ENCODE peak calls at places on chromosomes 7 and 10, in nine cellular contexts. One of them, this sample, is unnamed.

GRCh38 chr7:116910367-116910766 is 42.9 kb upstream of the ST7 start:
- DNase-seq in tibial nerve: no peak
- DNase-seq in sigmoid colon: no peak
- DNase-seq in ovary: no peak
- DNase-seq in H1: no peak
- DNase-seq in HepG2: no peak
- DNase-seq in A549: no peak
- DNase-seq in SK-N-SH: no peak
- DNase-seq in transverse colon: no peak
- DNase-seq in this sample: no peak

GRCh38 chr7:158898025-158898424 is 41.7 kb downstream of the DYNC2I1 start:
- DNase-seq in tibial nerve: no peak
- DNase-seq in sigmoid colon: no peak
- DNase-seq in ovary: no peak
- DNase-seq in H1: no peak
- DNase-seq in HepG2: no peak
- DNase-seq in A549: no peak
- DNase-seq in SK-N-SH: no peak
- DNase-seq in transverse colon: no peak
- DNase-seq in this sample: no peak

GRCh38 chr7:32218741-32219283 is 148.6 kb upstream of the PDE1C start:
- DNase-seq in tibial nerve: no peak
- DNase-seq in sigmoid colon: no peak
- DNase-seq in ovary: no peak
- DNase-seq in H1: no peak
- DNase-seq in HepG2: no peak
- DNase-seq in A549: no peak
- DNase-seq in SK-N-SH: no peak
- DNase-seq in transverse colon: no peak
- DNase-seq in this sample: no peak

GRCh38 chr10:47276071-47276470 is 23.9 kb upstream of the GDF10 start:
- DNase-seq in tibial nerve: no peak
- DNase-seq in sigmoid colon: no peak
- DNase-seq in ovary: no peak
- DNase-seq in H1: no peak
- DNase-seq in HepG2: no peak
- DNase-seq in A549: no peak
- DNase-seq in SK-N-SH: no peak
- DNase-seq in transverse colon: no peak
- DNase-seq in this sample: no peak

GRCh38 chr10:35896011-35896410 is 253.9 kb upstream of the FZD8 start:
- DNase-seq in tibial nerve: no peak
- DNase-seq in sigmoid colon: no peak
- DNase-seq in ovary: no peak
- DNase-seq in H1: no peak
- DNase-seq in HepG2: no peak
- DNase-seq in A549: no peak
- DNase-seq in SK-N-SH: no peak
- DNase-seq in transverse colon: no peak
- DNase-seq in this sample: no peak

GRCh38 chr7:150368884-150369739 is 490 bp downstream of the REPIN1 start:
- DNase-seq in tibial nerve: peak; percentile 31
- DNase-seq in sigmoid colon: peak; percentile 81
- DNase-seq in ovary: peak; percentile 59
- DNase-seq in H1: no peak
- DNase-seq in HepG2: peak; percentile 77
- DNase-seq in A549: peak; percentile 79
- DNase-seq in SK-N-SH: peak; percentile 93
- DNase-seq in transverse colon: peak; percentile 67
- DNase-seq in this sample: peak; percentile 63

GRCh38 chr10:129390147-129390546 is 76.9 kb upstream of the MGMT start:
- DNase-seq in tibial nerve: no peak
- DNase-seq in sigmoid colon: no peak
- DNase-seq in ovary: no peak
- DNase-seq in H1: no peak
- DNase-seq in HepG2: no peak
- DNase-seq in A549: no peak
- DNase-seq in SK-N-SH: no peak
- DNase-seq in transverse colon: no peak
- DNase-seq in this sample: no peak

GRCh38 chr10:125424191-125424847 is 258.6 kb downstream of the TEX36 start:
- DNase-seq in tibial nerve: no peak
- DNase-seq in sigmoid colon: no peak
- DNase-seq in ovary: no peak
- DNase-seq in H1: no peak
- DNase-seq in HepG2: no peak
- DNase-seq in A549: no peak
- DNase-seq in SK-N-SH: no peak
- DNase-seq in transverse colon: no peak
- DNase-seq in this sample: no peak

GRCh38 chr7:506921-507622 is 12.6 kb downstream of the PDGFA start:
- DNase-seq in tibial nerve: no peak
- DNase-seq in sigmoid colon: peak; percentile 61
- DNase-seq in ovary: no peak
- DNase-seq in H1: no peak
- DNase-seq in HepG2: no peak
- DNase-seq in A549: no peak
- DNase-seq in SK-N-SH: no peak
- DNase-seq in transverse colon: peak; percentile 6
- DNase-seq in this sample: no peak

GRCh38 chr7:15424468-15424867 is 137.3 kb downstream of the AGMO start:
- DNase-seq in tibial nerve: no peak
- DNase-seq in sigmoid colon: no peak
- DNase-seq in ovary: no peak
- DNase-seq in H1: no peak
- DNase-seq in HepG2: no peak
- DNase-seq in A549: no peak
- DNase-seq in SK-N-SH: no peak
- DNase-seq in transverse colon: no peak
- DNase-seq in this sample: no peak

GRCh38 chr10:36366843-36367242 is 724.7 kb upstream of the FZD8 start:
- DNase-seq in tibial nerve: no peak
- DNase-seq in sigmoid colon: no peak
- DNase-seq in ovary: no peak
- DNase-seq in H1: no peak
- DNase-seq in HepG2: no peak
- DNase-seq in A549: no peak
- DNase-seq in SK-N-SH: no peak
- DNase-seq in transverse colon: no peak
- DNase-seq in this sample: no peak

GRCh38 chr10:77180794-77181193 is 456.8 kb downstream of the KCNMA1 start:
- DNase-seq in tibial nerve: no peak
- DNase-seq in sigmoid colon: no peak
- DNase-seq in ovary: no peak
- DNase-seq in H1: no peak
- DNase-seq in HepG2: no peak
- DNase-seq in A549: no peak
- DNase-seq in SK-N-SH: no peak
- DNase-seq in transverse colon: no peak
- DNase-seq in this sample: no peak

DNA sequence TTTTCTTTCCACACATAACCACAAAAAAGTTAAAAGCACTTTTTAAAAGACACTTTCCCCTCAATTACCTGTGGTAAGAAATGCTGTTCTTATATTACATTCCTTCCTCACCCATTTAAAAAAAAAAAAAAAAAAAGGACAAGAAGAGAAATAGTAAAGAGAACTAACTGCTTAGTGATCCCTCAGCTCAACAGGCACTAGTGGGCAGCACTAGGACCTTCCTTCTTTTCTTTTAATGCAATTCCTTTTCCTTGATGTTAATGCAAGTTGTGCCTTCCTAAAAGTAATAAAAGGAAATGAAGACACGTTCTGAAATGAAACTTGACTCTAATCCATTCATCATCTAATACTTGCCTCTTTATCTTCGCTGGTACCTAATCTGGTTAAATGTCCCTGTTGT is 189.6 kb downstream of the TCF7L2 start:
- DNase-seq in tibial nerve: no peak
- DNase-seq in sigmoid colon: no peak
- DNase-seq in ovary: no peak
- DNase-seq in H1: no peak
- DNase-seq in HepG2: no peak
- DNase-seq in A549: no peak
- DNase-seq in SK-N-SH: peak; percentile 37
- DNase-seq in transverse colon: no peak
- DNase-seq in this sample: no peak
- TF ChIP-seq CTCF in tibial nerve: no peak
- TF ChIP-seq CTCF in sigmoid colon: no peak
- TF ChIP-seq CTCF in ovary: no peak
- TF ChIP-seq CTCF in H1: no peak
- TF ChIP-seq CTCF in HepG2: no peak
- TF ChIP-seq CTCF in A549: peak; percentile 27
- TF ChIP-seq CTCF in SK-N-SH: peak; percentile 54
- TF ChIP-seq CTCF in transverse colon: no peak
- TF ChIP-seq CTCF in this sample: no peak

GRCh38 chr10:8013619-8014018 is 40.9 kb upstream of the GATA3 start:
- DNase-seq in tibial nerve: no peak
- DNase-seq in sigmoid colon: no peak
- DNase-seq in ovary: no peak
- DNase-seq in H1: no peak
- DNase-seq in HepG2: no peak
- DNase-seq in A549: no peak
- DNase-seq in SK-N-SH: no peak
- DNase-seq in transverse colon: no peak
- DNase-seq in this sample: no peak
- H3K4me1 ChIP-seq in tibial nerve: no peaks in the 10 kb centered on the region
- H3K4me1 ChIP-seq in sigmoid colon: no peaks in the 10 kb centered on the region
- H3K4me1 ChIP-seq in ovary: no peaks in the 10 kb centered on the region
- H3K4me1 ChIP-seq in H1: no peaks in the 10 kb centered on the region
- H3K4me1 ChIP-seq in HepG2: peaks cover 13% of the 10 kb centered on the region
- H3K4me1 ChIP-seq in A549: peaks cover 14% of the 10 kb centered on the region
- H3K4me1 ChIP-seq in SK-N-SH: peaks cover 5% of the 10 kb centered on the region
- H3K4me1 ChIP-seq in transverse colon: no peaks in the 10 kb centered on the region
- H3K4me1 ChIP-seq in this sample: no peaks in the 10 kb centered on the region

DNA sequence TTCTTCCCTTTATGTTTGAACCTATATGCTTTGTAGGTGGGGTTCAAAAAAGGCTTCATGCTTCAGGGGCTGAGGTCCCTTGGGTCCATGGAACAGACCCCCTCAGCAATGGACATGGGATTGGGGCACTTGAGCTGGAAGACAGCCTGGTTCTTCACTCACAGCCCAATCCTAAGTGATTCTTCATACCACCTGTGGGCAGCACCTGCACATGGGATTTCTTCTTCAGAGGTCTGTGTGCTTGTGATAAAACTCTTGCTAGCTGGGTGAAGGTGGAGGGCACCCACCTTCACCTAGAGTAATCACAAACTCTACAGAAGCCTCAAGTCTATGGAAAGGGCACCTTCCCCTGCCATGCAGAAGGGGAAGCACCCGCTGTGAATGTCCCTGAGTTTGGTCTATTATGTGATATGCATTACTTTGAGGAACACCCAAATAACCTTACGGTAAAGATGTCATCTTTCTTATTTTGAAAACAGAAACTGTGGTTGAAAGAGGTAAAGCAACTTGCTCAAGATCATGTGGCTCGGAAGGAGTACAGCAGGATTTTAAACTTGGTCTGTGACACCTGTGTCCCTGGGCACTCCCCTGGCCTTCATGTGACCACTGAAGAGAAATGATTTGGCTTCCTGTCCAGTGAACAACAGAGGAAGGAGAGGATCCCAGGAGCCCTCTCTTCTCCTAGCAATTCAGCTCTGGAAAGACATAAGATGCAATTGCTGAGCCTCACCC is 469.5 kb upstream of the ZMIZ1 start:
- DNase-seq in tibial nerve: no peak
- DNase-seq in sigmoid colon: no peak
- DNase-seq in ovary: no peak
- DNase-seq in H1: no peak
- DNase-seq in HepG2: no peak
- DNase-seq in A549: no peak
- DNase-seq in SK-N-SH: no peak
- DNase-seq in transverse colon: no peak
- DNase-seq in this sample: no peak
- TF ChIP-seq EP300 in tibial nerve: no peak
- TF ChIP-seq EP300 in sigmoid colon: no peak
- TF ChIP-seq EP300 in ovary: no peak
- TF ChIP-seq EP300 in H1: no peak
- TF ChIP-seq EP300 in HepG2: no peak
- TF ChIP-seq EP300 in A549: no peak
- TF ChIP-seq EP300 in SK-N-SH: no peak
- TF ChIP-seq EP300 in transverse colon: no peak
- TF ChIP-seq EP300 in this sample: no peak

GRCh38 chr7:30157217-30157616 is 22.4 kb downstream of the MTURN start:
- DNase-seq in tibial nerve: no peak
- DNase-seq in sigmoid colon: no peak
- DNase-seq in ovary: no peak
- DNase-seq in H1: no peak
- DNase-seq in HepG2: no peak
- DNase-seq in A549: no peak
- DNase-seq in SK-N-SH: no peak
- DNase-seq in transverse colon: no peak
- DNase-seq in this sample: no peak

GRCh38 chr7:30159153-30159552 is 24.4 kb downstream of the MTURN start:
- DNase-seq in tibial nerve: no peak
- DNase-seq in sigmoid colon: no peak
- DNase-seq in ovary: no peak
- DNase-seq in H1: no peak
- DNase-seq in HepG2: no peak
- DNase-seq in A549: no peak
- DNase-seq in SK-N-SH: no peak
- DNase-seq in transverse colon: peak; percentile 48
- DNase-seq in this sample: no peak

GRCh38 chr7:30160329-30160728 is 25.5 kb downstream of the MTURN start:
- DNase-seq in tibial nerve: no peak
- DNase-seq in sigmoid colon: no peak
- DNase-seq in ovary: no peak
- DNase-seq in H1: no peak
- DNase-seq in HepG2: no peak
- DNase-seq in A549: no peak
- DNase-seq in SK-N-SH: no peak
- DNase-seq in transverse colon: no peak
- DNase-seq in this sample: no peak

GRCh38 chr7:30162133-30162532 is 27.3 kb downstream of the MTURN start:
- DNase-seq in tibial nerve: no peak
- DNase-seq in sigmoid colon: no peak
- DNase-seq in ovary: no peak
- DNase-seq in H1: no peak
- DNase-seq in HepG2: no peak
- DNase-seq in A549: no peak
- DNase-seq in SK-N-SH: no peak
- DNase-seq in transverse colon: no peak
- DNase-seq in this sample: no peak

GRCh38 chr7:30159698-30160143 is 24.9 kb downstream of the MTURN start:
- DNase-seq in tibial nerve: no peak
- DNase-seq in sigmoid colon: no peak
- DNase-seq in ovary: peak; percentile 19
- DNase-seq in H1: no peak
- DNase-seq in HepG2: peak; percentile 47
- DNase-seq in A549: no peak
- DNase-seq in SK-N-SH: peak; percentile 52
- DNase-seq in transverse colon: peak; percentile 41
- DNase-seq in this sample: peak; percentile 56
- TF ChIP-seq CTCF in tibial nerve: no peak
- TF ChIP-seq CTCF in sigmoid colon: no peak
- TF ChIP-seq CTCF in ovary: no peak
- TF ChIP-seq CTCF in H1: peak; percentile 18
- TF ChIP-seq CTCF in HepG2: peak; percentile 68
- TF ChIP-seq CTCF in A549: no peak
- TF ChIP-seq CTCF in SK-N-SH: peak; percentile 59
- TF ChIP-seq CTCF in transverse colon: peak; percentile 31
- TF ChIP-seq CTCF in this sample: no peak

GRCh38 chr10:43067391-43068135 is 9.3 kb upstream of the RET start:
- DNase-seq in tibial nerve: no peak
- DNase-seq in sigmoid colon: no peak
- DNase-seq in ovary: no peak
- DNase-seq in H1: no peak
- DNase-seq in HepG2: no peak
- DNase-seq in A549: no peak
- DNase-seq in SK-N-SH: no peak
- DNase-seq in transverse colon: no peak
- DNase-seq in this sample: no peak
- H3K4me1 ChIP-seq in tibial nerve: no peaks in the 10 kb centered on the region
- H3K4me1 ChIP-seq in sigmoid colon: peaks cover 18% of the 10 kb centered on the region
- H3K4me1 ChIP-seq in ovary: no peaks in the 10 kb centered on the region
- H3K4me1 ChIP-seq in H1: peaks cover 8% of the 10 kb centered on the region
- H3K4me1 ChIP-seq in HepG2: no peaks in the 10 kb centered on the region
- H3K4me1 ChIP-seq in A549: no peaks in the 10 kb centered on the region
- H3K4me1 ChIP-seq in SK-N-SH: no peaks in the 10 kb centered on the region
- H3K4me1 ChIP-seq in transverse colon: no peaks in the 10 kb centered on the region
- H3K4me1 ChIP-seq in this sample: no peaks in the 10 kb centered on the region